ENCODE peak calls at places on chromosomes 7 and 10, in five cellular contexts. One of them, this sample, is unnamed.

GRCh38 chr10:80468806-80469421 is 14.8 kb downstream of the TSPAN14 start:
- DNase-seq in spleen: no peak
- DNase-seq in mesothelial cell of epicardium: no peak
- DNase-seq in neural progenitor cell: no peak
- DNase-seq in upper lobe of left lung: no peak
- DNase-seq in this sample: no peak

GRCh38 chr7:19020062-19020461 is 97.4 kb downstream of the TWIST1 start:
- DNase-seq in spleen: no peak
- DNase-seq in mesothelial cell of epicardium: no peak
- DNase-seq in neural progenitor cell: no peak
- DNase-seq in upper lobe of left lung: no peak
- DNase-seq in this sample: no peak

GRCh38 chr7:48087349-48087748 is 1.7 kb upstream of the UPP1 start:
- DNase-seq in spleen: no peak
- DNase-seq in mesothelial cell of epicardium: no peak
- DNase-seq in neural progenitor cell: no peak
- DNase-seq in upper lobe of left lung: no peak
- DNase-seq in this sample: no peak

GRCh38 chr7:6453737-6454136 is 6.0 kb upstream of the DAGLB start:
- DNase-seq in spleen: no peak
- DNase-seq in mesothelial cell of epicardium: no peak
- DNase-seq in neural progenitor cell: no peak
- DNase-seq in upper lobe of left lung: no peak
- DNase-seq in this sample: no peak

GRCh38 chr7:107972075-107972482 is 30.9 kb downstream of the LAMB1 start:
- DNase-seq in spleen: no peak
- DNase-seq in mesothelial cell of epicardium: no peak
- DNase-seq in neural progenitor cell: no peak
- DNase-seq in upper lobe of left lung: no peak
- DNase-seq in this sample: no peak

GRCh38 chr7:39686261-39686924 is 63.0 kb downstream of the RALA start:
- DNase-seq in spleen: no peak
- DNase-seq in mesothelial cell of epicardium: no peak
- DNase-seq in neural progenitor cell: no peak
- DNase-seq in upper lobe of left lung: no peak
- DNase-seq in this sample: no peak

GRCh38 chr10:101217450-101218281 is 11.6 kb downstream of the LBX1 start:
- DNase-seq in spleen: no peak
- DNase-seq in mesothelial cell of epicardium: no peak
- DNase-seq in neural progenitor cell: peak
- DNase-seq in upper lobe of left lung: peak
- DNase-seq in this sample: no peak

GRCh38 chr10:78359641-78360091 is 326.0 kb downstream of the RPS24 start:
- DNase-seq in spleen: peak
- DNase-seq in mesothelial cell of epicardium: peak
- DNase-seq in neural progenitor cell: peak
- DNase-seq in upper lobe of left lung: no peak
- DNase-seq in this sample: no peak

GRCh38 chr10:31345886-31346285 is 26.9 kb downstream of the ZEB1 start:
- DNase-seq in spleen: no peak
- DNase-seq in mesothelial cell of epicardium: no peak
- DNase-seq in neural progenitor cell: no peak
- DNase-seq in upper lobe of left lung: no peak
- DNase-seq in this sample: no peak

GRCh38 chr10:129440247-129440646 is 26.8 kb upstream of the MGMT start:
- DNase-seq in spleen: no peak
- DNase-seq in mesothelial cell of epicardium: no peak
- DNase-seq in neural progenitor cell: no peak
- DNase-seq in upper lobe of left lung: no peak
- DNase-seq in this sample: no peak

GRCh38 chr10:7519351-7519750 is 108.5 kb upstream of the SFMBT2 start:
- DNase-seq in spleen: no peak
- DNase-seq in mesothelial cell of epicardium: no peak
- DNase-seq in neural progenitor cell: no peak
- DNase-seq in upper lobe of left lung: no peak
- DNase-seq in this sample: no peak

GRCh38 chr10:15813415-15813814 is 46.9 kb downstream of the MINDY3 start:
- DNase-seq in spleen: no peak
- DNase-seq in mesothelial cell of epicardium: no peak
- DNase-seq in neural progenitor cell: no peak
- DNase-seq in upper lobe of left lung: no peak
- DNase-seq in this sample: no peak

GRCh38 chr7:14717711-14718304 is 184.7 kb downstream of the DGKB start:
- DNase-seq in spleen: no peak
- DNase-seq in mesothelial cell of epicardium: no peak
- DNase-seq in neural progenitor cell: peak
- DNase-seq in upper lobe of left lung: no peak
- DNase-seq in this sample: no peak

GRCh38 chr7:150515248-150515647 is 576 bp downstream of the GIMAP7 start:
- DNase-seq in spleen: no peak
- DNase-seq in mesothelial cell of epicardium: no peak
- DNase-seq in neural progenitor cell: no peak
- DNase-seq in upper lobe of left lung: no peak
- DNase-seq in this sample: no peak

DNA sequence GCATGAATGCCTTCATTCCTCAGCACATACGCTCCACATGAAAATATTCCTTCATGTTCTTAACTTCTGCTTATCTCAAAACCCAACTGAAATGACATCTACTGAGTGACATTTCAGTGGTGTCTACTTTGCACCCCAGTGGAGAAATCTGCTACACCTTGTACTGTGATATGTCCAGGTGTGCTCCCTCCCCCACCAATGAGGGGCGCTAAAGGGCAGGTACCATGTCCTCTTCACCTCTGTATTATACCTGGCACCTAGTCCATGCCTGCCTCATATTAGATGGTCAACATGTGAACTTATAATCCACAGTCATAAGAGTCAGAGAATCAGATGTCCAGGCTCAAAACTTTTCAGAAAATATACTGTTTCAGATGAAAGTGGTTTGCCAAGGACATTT is 2.1 kb downstream of the PAXIP1 start:
- DNase-seq in spleen: no peak
- DNase-seq in mesothelial cell of epicardium: no peak
- DNase-seq in neural progenitor cell: no peak
- DNase-seq in upper lobe of left lung: no peak
- DNase-seq in this sample: no peak
- TF ChIP-seq CTCF in spleen: no peak
- TF ChIP-seq CTCF in mesothelial cell of epicardium: no peak
- TF ChIP-seq CTCF in neural progenitor cell: peak
- TF ChIP-seq CTCF in upper lobe of left lung: no peak
- TF ChIP-seq CTCF in this sample: no peak

DNA sequence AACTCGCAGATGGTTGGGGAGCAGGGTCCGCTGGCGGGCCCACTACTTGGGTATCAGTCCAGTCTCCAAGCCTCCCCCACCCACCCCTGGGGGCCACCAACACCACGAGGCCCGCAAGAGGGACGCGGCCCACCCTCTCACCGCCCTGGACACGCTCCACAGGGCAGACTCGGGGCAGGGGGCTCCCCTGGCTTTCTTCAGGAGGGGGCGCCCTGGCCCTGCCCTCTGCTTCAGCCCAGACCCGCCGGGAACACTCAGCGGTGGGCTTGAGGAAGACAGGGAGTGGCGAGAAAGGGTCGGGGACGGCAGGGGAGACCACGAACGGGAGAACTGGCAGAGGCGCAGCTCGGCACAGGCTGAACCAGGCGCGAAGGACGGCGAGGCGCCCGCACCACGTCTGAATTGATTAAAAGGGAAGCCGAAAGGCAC is 1.6 kb downstream of the IGF2BP3 start:
- DNase-seq in spleen: peak
- DNase-seq in mesothelial cell of epicardium: peak
- DNase-seq in neural progenitor cell: peak
- DNase-seq in upper lobe of left lung: no peak
- DNase-seq in this sample: peak
- TF ChIP-seq CTCF in spleen: no peak
- TF ChIP-seq CTCF in mesothelial cell of epicardium: no peak
- TF ChIP-seq CTCF in neural progenitor cell: no peak
- TF ChIP-seq CTCF in upper lobe of left lung: no peak
- TF ChIP-seq CTCF in this sample: no peak

GRCh38 chr7:146956853-146957252 is 840.3 kb downstream of the CNTNAP2 start:
- DNase-seq in spleen: no peak
- DNase-seq in mesothelial cell of epicardium: no peak
- DNase-seq in neural progenitor cell: no peak
- DNase-seq in upper lobe of left lung: no peak
- DNase-seq in this sample: no peak

GRCh38 chr7:146961617-146962016 is 845.0 kb downstream of the CNTNAP2 start:
- DNase-seq in spleen: no peak
- DNase-seq in mesothelial cell of epicardium: no peak
- DNase-seq in neural progenitor cell: no peak
- DNase-seq in upper lobe of left lung: no peak
- DNase-seq in this sample: no peak

GRCh38 chr7:146956323-146956722 is 839.7 kb downstream of the CNTNAP2 start:
- DNase-seq in spleen: no peak
- DNase-seq in mesothelial cell of epicardium: no peak
- DNase-seq in neural progenitor cell: no peak
- DNase-seq in upper lobe of left lung: no peak
- DNase-seq in this sample: no peak

GRCh38 chr7:146966274-146966673 is 849.7 kb downstream of the CNTNAP2 start:
- DNase-seq in spleen: no peak
- DNase-seq in mesothelial cell of epicardium: no peak
- DNase-seq in neural progenitor cell: no peak
- DNase-seq in upper lobe of left lung: no peak
- DNase-seq in this sample: no peak

DNA sequence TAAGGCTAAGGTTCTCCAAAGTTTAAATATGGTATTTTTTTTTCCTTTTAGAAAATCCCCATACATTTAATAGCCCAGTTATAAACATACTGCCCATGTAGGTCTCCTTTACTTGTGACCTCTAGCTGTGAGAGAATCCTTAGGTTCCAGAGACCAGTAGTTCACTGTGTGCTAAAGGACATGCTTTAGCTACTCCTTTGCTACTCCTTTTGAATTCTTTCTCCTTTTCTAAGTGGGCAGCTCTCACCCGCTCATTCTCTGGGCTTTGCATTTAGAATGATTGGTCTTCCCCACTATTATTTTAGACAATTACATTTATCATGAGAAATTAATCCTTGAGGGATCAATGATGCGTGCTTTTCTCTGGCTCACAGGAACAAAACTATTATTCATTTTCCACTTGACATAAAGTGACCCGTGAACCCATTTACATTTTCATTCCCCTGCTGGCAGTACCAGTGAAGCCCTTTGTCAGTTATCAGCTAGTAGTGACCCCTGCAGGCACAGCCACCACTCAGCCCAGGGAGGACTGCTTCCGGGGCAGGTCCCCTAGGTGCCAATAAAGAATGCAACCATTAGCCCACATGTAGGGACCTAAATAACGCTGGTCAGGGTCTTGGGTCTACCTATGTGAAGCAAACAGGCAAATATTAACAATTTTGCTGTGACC is 844.3 kb downstream of the CNTNAP2 start:
- DNase-seq in spleen: no peak
- DNase-seq in mesothelial cell of epicardium: no peak
- DNase-seq in neural progenitor cell: peak
- DNase-seq in upper lobe of left lung: no peak
- DNase-seq in this sample: no peak
- TF ChIP-seq CTCF in spleen: no peak
- TF ChIP-seq CTCF in mesothelial cell of epicardium: no peak
- TF ChIP-seq CTCF in neural progenitor cell: peak
- TF ChIP-seq CTCF in upper lobe of left lung: no peak
- TF ChIP-seq CTCF in this sample: peak

GRCh38 chr10:5685764-5686240 is 1.2 kb downstream of the TASOR2 start:
- DNase-seq in spleen: no peak
- DNase-seq in mesothelial cell of epicardium: no peak
- DNase-seq in neural progenitor cell: peak
- DNase-seq in upper lobe of left lung: no peak
- DNase-seq in this sample: no peak
- TF ChIP-seq CTCF in spleen: no peak
- TF ChIP-seq CTCF in mesothelial cell of epicardium: peak
- TF ChIP-seq CTCF in neural progenitor cell: no peak
- TF ChIP-seq CTCF in upper lobe of left lung: no peak
- TF ChIP-seq CTCF in this sample: no peak

DNA sequence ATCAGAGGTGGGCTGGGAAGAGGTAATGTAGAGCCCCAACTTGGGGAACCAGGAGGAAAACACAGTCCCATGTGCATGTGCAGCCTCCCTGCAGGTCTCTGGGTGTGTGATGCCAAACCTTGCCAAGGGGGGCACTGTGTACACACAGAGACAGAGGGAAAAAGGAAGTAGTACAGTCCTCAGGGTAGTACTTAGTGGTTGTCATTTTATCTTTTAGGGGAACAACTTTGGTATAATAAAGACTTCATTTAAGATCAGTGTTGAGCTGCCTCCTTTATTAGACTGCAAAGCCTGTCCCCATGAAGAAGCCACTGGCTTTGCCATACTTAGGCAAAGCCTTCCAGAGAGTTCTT is 151.8 kb downstream of the CDH23 start:
- DNase-seq in spleen: no peak
- DNase-seq in mesothelial cell of epicardium: no peak
- DNase-seq in neural progenitor cell: peak
- DNase-seq in upper lobe of left lung: no peak
- DNase-seq in this sample: no peak
- TF ChIP-seq CTCF in spleen: peak
- TF ChIP-seq CTCF in mesothelial cell of epicardium: peak
- TF ChIP-seq CTCF in neural progenitor cell: peak
- TF ChIP-seq CTCF in upper lobe of left lung: peak
- TF ChIP-seq CTCF in this sample: peak

GRCh38 chr10:17290226-17290625 is 62.2 kb downstream of the VIM start:
- DNase-seq in spleen: no peak
- DNase-seq in mesothelial cell of epicardium: no peak
- DNase-seq in neural progenitor cell: peak
- DNase-seq in upper lobe of left lung: no peak
- DNase-seq in this sample: no peak
- TF ChIP-seq CTCF in spleen: no peak
- TF ChIP-seq CTCF in mesothelial cell of epicardium: no peak
- TF ChIP-seq CTCF in neural progenitor cell: peak
- TF ChIP-seq CTCF in upper lobe of left lung: peak
- TF ChIP-seq CTCF in this sample: peak

GRCh38 chr10:102306006-102306405 is 60.7 kb downstream of the GBF1 start:
- DNase-seq in spleen: no peak
- DNase-seq in mesothelial cell of epicardium: no peak
- DNase-seq in neural progenitor cell: no peak
- DNase-seq in upper lobe of left lung: no peak
- DNase-seq in this sample: no peak
- TF ChIP-seq CTCF in spleen: no peak
- TF ChIP-seq CTCF in mesothelial cell of epicardium: no peak
- TF ChIP-seq CTCF in neural progenitor cell: no peak
- TF ChIP-seq CTCF in upper lobe of left lung: no peak
- TF ChIP-seq CTCF in this sample: no peak

GRCh38 chr7:66198956-66199355 is 6.2 kb upstream of the TPST1 start:
- DNase-seq in spleen: peak
- DNase-seq in mesothelial cell of epicardium: no peak
- DNase-seq in neural progenitor cell: no peak
- DNase-seq in upper lobe of left lung: no peak
- DNase-seq in this sample: no peak
- TF ChIP-seq CTCF in spleen: no peak
- TF ChIP-seq CTCF in mesothelial cell of epicardium: no peak
- TF ChIP-seq CTCF in neural progenitor cell: no peak
- TF ChIP-seq CTCF in upper lobe of left lung: no peak
- TF ChIP-seq CTCF in this sample: no peak